ENCODE peak calls at places on chromosomes 1 and 21, in eight cellular contexts. N, I, H, O, Z, L, M and J are unnamed samples.

GRCh38 chr1:242206994-242207393 is 208.1 kb upstream of the MAP1LC3C start:
- DNase-seq in O (no peak), M (peak), I (no peak), N (no peak), L (no peak), Z (no peak), H (no peak), J (no peak)

GRCh38 chr1:117003253-117003875 is 1.8 kb downstream of the CD101 start:
- DNase-seq in O (no peak), I (no peak), H (no peak), N (no peak), Z (no peak), L (no peak), M (no peak), J (no peak)

GRCh38 chr1:214525535-214526019 is 25.8 kb downstream of the PTPN14 start:
- DNase-seq in O (peak), L (no peak), H (no peak), Z (no peak), N (no peak), I (peak), M (peak), J (no peak)

GRCh38 chr1:207495816-207496792 is at the start of gene CR1:
- DNase-seq in Z (no peak), L (no peak), O (peak), M (no peak), N (peak), H (peak), I (peak), J (no peak)

GRCh38 chr1:228884615-228885566 is 149.6 kb downstream of the RHOU start:
- DNase-seq in H (no peak), N (no peak), Z (peak), M (no peak), O (peak), I (no peak), L (no peak), J (no peak)

GRCh38 chr1:90925928-90926869 is 95.6 kb downstream of the ZNF644 start:
- DNase-seq in Z (peak), I (no peak), N (peak), L (no peak), M (no peak), H (peak), O (peak), J (no peak)

GRCh38 chr1:43232071-43232470 is 37.7 kb upstream of the TMEM125 start:
- DNase-seq in L (no peak), Z (no peak), O (peak), I (no peak), H (no peak), N (no peak), M (peak), J (no peak)

GRCh38 chr1:25146382-25146855 is 85.9 kb downstream of the SYF2 start:
- DNase-seq in Z (no peak), M (no peak), H (no peak), L (no peak), I (no peak), N (no peak), O (no peak), J (no peak)

GRCh38 chr21:42187976-42188653 is 30.8 kb upstream of the ABCG1 start:
- DNase-seq in I (peak), N (no peak), H (no peak), L (peak), M (no peak), O (peak), Z (no peak), J (no peak)

GRCh38 chr1:149879556-149879955 is 19.8 kb upstream of the BOLA1 start:
- DNase-seq in N (no peak), Z (no peak), L (no peak), H (no peak), M (no peak), I (no peak), O (no peak), J (no peak)

GRCh38 chr1:212514056-212514614 is 81.4 kb downstream of the NENF start:
- DNase-seq in M (peak), Z (peak), I (no peak), O (peak), L (no peak), N (no peak), H (peak), J (peak)

GRCh38 chr1:30110826-30111225 is 612.6 kb downstream of the MATN1 start:
- DNase-seq in N (peak), M (no peak), O (no peak), H (no peak), Z (no peak), L (no peak), I (no peak), J (no peak)

GRCh38 chr1:41442697-41443251 is 41.7 kb downstream of the EDN2 start:
- DNase-seq in I (no peak), H (no peak), N (no peak), Z (no peak), M (no peak), L (no peak), O (peak), J (no peak)

GRCh38 chr21:37452222-37452621 is 85.6 kb downstream of the DYRK1A start:
- DNase-seq in I (no peak), M (no peak), L (no peak), N (no peak), Z (no peak), H (no peak), O (peak), J (no peak)

GRCh38 chr21:16592399-16592798 is 862.6 kb downstream of the USP25 start:
- DNase-seq in I (no peak), M (no peak), H (no peak), L (no peak), O (peak), Z (no peak), N (no peak), J (no peak)

GRCh38 chr1:41681331-41682136 is 197.1 kb upstream of the EDN2 start:
- DNase-seq in H (no peak), I (no peak), L (no peak), N (no peak), O (peak), M (no peak), Z (no peak), J (no peak)

GRCh38 chr1:234486858-234487830 is 8.2 kb upstream of the TARBP1 start:
- DNase-seq in L (peak), Z (peak), H (no peak), N (no peak), M (peak), O (peak), I (peak), J (no peak)

GRCh38 chr21:27817902-27818623 is 851.2 kb upstream of the ADAMTS5 start:
- DNase-seq in O (no peak), Z (no peak), L (no peak), H (no peak), M (no peak), N (no peak), I (no peak), J (no peak)

GRCh38 chr1:22287946-22288520 is 145.1 kb upstream of the WNT4 start:
- DNase-seq in N (no peak), L (no peak), I (no peak), O (no peak), M (no peak), H (peak), Z (no peak), J (no peak)

GRCh38 chr1:244154882-244155531 is 103.9 kb downstream of the ZBTB18 start:
- DNase-seq in O (no peak), I (no peak), Z (peak), L (no peak), N (peak), H (no peak), M (no peak), J (no peak)

GRCh38 chr21:33847586-33848251 is 67.9 kb downstream of the ATP5PO start:
- DNase-seq in H (no peak), M (no peak), N (no peak), I (no peak), O (no peak), Z (no peak), L (no peak), J (no peak)

GRCh38 chr1:245085508-245086095 is 69.2 kb upstream of the KIF26B start:
- DNase-seq in Z (peak), H (no peak), N (no peak), O (peak), L (no peak), I (no peak), M (peak), J (peak)

GRCh38 chr1:8431028-8431427 is 113.1 kb downstream of the SLC45A1 start:
- DNase-seq in N (no peak), Z (no peak), M (no peak), L (peak), H (peak), O (no peak), I (no peak), J (no peak)

GRCh38 chr1:38997034-38997900 is 6.2 kb downstream of the AKIRIN1 start:
- DNase-seq in I (peak), L (no peak), M (no peak), H (no peak), O (no peak), N (no peak), Z (no peak), J (no peak)

GRCh38 chr1:11157867-11158266 is 31.3 kb upstream of the ANGPTL7 start:
- DNase-seq in I (no peak), N (no peak), H (no peak), L (no peak), Z (no peak), M (no peak), O (peak), J (no peak)

GRCh38 chr1:62180649-62181048 is 14.0 kb upstream of the L1TD1 start:
- DNase-seq in Z (no peak), M (peak), L (no peak), I (no peak), O (no peak), H (no peak), N (no peak), J (no peak)

GRCh38 chr1:116571215-116571919 is 541 bp upstream of the CD58 start:
- DNase-seq in M (no peak), L (no peak), O (no peak), Z (no peak), I (no peak), N (peak), H (peak), J (no peak)

GRCh38 chr1:52952112-52952511 is 25.0 kb downstream of the SCP2 start:
- DNase-seq in O (no peak), M (no peak), Z (no peak), I (no peak), N (no peak), L (no peak), H (no peak), J (no peak)

DNA sequence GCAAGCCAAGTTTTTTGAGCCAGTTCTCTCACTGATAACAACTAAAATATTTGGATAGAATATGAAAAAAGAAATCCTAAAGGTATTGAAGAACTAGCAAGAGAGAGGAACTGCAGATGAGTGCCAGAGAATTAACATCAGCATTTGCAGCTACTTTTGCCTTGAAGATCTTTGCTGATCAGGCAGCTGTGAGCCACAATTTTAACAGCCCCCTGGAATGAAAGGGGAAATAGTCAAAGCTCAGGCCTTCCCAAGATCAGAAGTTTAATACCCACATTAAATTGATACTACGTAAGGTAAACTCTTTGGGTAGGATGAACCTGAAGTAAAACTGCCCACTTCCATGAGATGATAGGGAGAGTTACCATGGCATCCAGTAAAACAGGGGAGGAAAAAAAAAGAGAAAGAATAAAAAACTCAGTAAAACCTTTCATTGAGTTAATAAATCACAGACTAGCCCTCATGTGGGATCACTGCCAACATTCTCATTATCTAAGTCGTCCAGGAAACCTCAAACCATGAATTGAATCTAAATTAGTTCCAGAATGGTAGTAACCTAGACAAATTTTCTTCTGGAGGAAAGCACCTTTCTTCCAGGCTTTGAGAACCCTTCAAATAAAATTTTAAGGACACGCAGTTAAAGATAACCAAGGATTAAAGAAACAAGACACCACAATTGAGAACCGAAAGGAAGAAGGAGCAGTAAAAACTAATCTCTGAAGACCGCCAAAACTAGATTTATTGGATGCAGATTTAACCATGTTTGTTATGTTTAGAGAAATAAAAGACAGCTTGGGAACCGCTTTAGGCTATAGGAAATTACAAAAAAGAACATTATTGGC is 28.3 kb downstream of the SCP2 start:
- DNase-seq in H (no peak), N (no peak), O (peak), M (peak), I (no peak), L (no peak), Z (peak), J (no peak)
- H3K9ac ChIP-seq in H (no peak), N (no peak), O (no peak), M (no peak), I (no peak), L (no peak), Z (no peak), J (no peak)

GRCh38 chr1:115198938-115199337 is 109.6 kb upstream of the TSPAN2 start:
- DNase-seq in L (no peak), Z (no peak), H (no peak), I (no peak), N (no peak), M (peak), O (peak), J (no peak)
- H3K9ac ChIP-seq in L (no peak), Z (no peak), H (no peak), I (no peak), N (no peak), M (no peak), O (no peak), J (no peak)

GRCh38 chr1:27603320-27603961 is 503 bp downstream of the AHDC1 start:
- DNase-seq in M (no peak), L (peak), O (no peak), N (peak), H (no peak), Z (no peak), I (peak), J (no peak)
- H3K9ac ChIP-seq in M (peak), L (peak), O (peak), N (peak), H (peak), Z (peak), I (peak), J (peak)

GRCh38 chr1:87137342-87137739 is 191.3 kb upstream of the LMO4 start:
- DNase-seq in O (no peak), H (no peak), Z (no peak), I (no peak), N (no peak), L (no peak), M (no peak), J (no peak)
- H3K9ac ChIP-seq in O (no peak), H (no peak), Z (no peak), I (no peak), N (no peak), L (no peak), M (no peak), J (no peak)

GRCh38 chr21:34994646-34995631 is 54.2 kb downstream of the RUNX1 start:
- DNase-seq in I (no peak), H (no peak), L (no peak), O (no peak), M (no peak), N (no peak), Z (no peak), J (no peak)

GRCh38 chr21:34990842-34991241 is 58.3 kb downstream of the RUNX1 start:
- DNase-seq in O (no peak), Z (peak), L (no peak), H (no peak), N (no peak), M (no peak), I (no peak), J (no peak)

GRCh38 chr21:34991366-34991967 is 57.6 kb downstream of the RUNX1 start:
- DNase-seq in I (no peak), H (no peak), L (peak), Z (no peak), N (no peak), O (no peak), M (no peak), J (no peak)

GRCh38 chr21:34992180-34992579 is 56.9 kb downstream of the RUNX1 start:
- DNase-seq in Z (no peak), H (no peak), N (no peak), M (no peak), L (no peak), I (no peak), O (no peak), J (no peak)

DNA sequence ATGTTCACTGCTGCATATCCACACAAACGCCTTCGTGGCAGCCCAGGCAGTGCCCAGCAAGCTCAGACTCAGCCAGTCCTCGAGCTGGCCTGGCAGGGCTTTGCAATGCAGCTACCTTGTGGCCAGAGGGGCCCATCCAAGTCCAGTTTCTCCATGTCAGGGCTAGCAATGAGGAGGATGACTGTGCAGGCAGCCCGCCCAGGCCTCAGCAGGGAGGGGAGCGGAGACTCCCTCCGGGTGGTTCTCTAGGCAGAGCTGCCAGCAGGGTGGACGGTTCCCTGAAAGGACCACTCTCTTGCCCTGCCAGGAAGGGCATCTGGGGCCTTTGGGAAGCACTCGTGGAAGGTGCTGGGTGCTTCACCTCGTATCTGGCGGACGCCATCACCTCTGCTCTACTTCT is 56.4 kb downstream of the RUNX1 start:
- DNase-seq in I (no peak), N (no peak), L (no peak), O (peak), M (no peak), Z (no peak), H (no peak), J (no peak)
- H3K9ac ChIP-seq in I (no peak), N (no peak), L (no peak), O (no peak), M (no peak), Z (no peak), H (no peak), J (no peak)

DNA sequence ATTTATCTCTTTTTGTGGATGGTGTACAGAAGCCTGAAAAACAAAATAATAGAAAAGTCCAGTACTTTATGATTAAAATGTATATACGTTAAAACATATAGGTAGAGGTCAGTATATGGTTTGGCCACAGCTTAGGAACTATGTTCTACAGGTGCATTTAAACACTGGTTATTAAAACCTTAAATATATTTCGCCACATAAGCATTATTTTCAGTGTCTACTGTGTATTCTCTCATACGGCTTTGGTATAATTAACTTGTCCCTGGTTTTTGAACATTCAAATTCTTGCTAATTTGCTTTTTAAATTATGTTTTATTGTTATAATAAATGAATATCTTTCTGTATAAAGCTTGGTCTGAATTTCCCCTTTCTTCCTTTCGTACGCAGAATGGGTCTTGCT is 87.9 kb downstream of the GTF2B start:
- DNase-seq in M (no peak), I (no peak), Z (no peak), N (no peak), L (no peak), H (no peak), O (no peak), J (no peak)
- H3K9ac ChIP-seq in M (no peak), I (no peak), Z (no peak), N (no peak), L (no peak), H (no peak), O (no peak), J (no peak)

GRCh38 chr1:187985897-187986654 is 1157.3 kb downstream of the PLA2G4A start:
- DNase-seq in M (no peak), L (no peak), N (no peak), I (no peak), O (no peak), Z (no peak), H (no peak), J (no peak)
- H3K9ac ChIP-seq in M (no peak), L (no peak), N (no peak), I (no peak), O (no peak), Z (no peak), H (no peak), J (no peak)

DNA sequence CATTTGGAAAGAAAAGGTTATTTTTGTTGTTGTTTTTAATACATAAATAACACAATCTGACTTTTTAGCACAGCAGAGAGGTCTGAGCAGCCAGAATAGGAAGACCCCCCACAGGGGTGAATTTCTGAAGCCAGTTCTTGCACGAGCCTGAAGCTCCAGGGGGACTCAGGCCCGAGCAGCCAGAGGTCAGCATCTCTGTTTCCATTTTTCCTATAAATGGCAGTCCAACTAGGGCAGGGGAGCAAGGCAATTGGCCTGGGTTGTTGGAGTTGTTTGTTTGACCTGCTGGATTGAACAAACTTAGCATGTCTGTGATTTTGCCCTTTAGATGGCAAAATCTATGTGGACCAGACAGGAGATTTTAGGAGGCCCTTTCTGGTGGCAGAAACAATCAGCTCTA is 118.1 kb upstream of the FGGY start:
- DNase-seq in L (no peak), I (no peak), Z (no peak), H (no peak), N (no peak), M (no peak), O (no peak), J (no peak)
- H3K9ac ChIP-seq in L (no peak), I (no peak), Z (no peak), H (no peak), N (no peak), M (no peak), O (no peak), J (no peak)